ENCODE peak calls at places on chromosomes 1 and 21, in seven cellular contexts. F is DMS153, M is mesenteric fat pad, R is dermis microvascular lymphatic vessel endothelial cell, X is NCI-H526 treated with DMSO at 0.1 percent for 48 hours, A is T-helper 2 cell, D is Panc1. Y is an unnamed sample.

GRCh38 chr1:157646144-157646543 is 48.3 kb upstream of the FCRL4 start:
- DNase-seq in F (no peak), A (no peak), D (no peak), M (no peak), R (no peak), X (no peak), Y (no peak)

GRCh38 chr1:53331446-53332187 is 3.7 kb upstream of the LRP8 start:
- DNase-seq in M (peak), D (no peak), A (no peak), F (no peak), R (no peak), X (no peak), Y (no peak)

GRCh38 chr1:77316006-77316405 is 34.2 kb downstream of the AK5 start:
- DNase-seq in X (no peak), M (no peak), F (no peak), A (no peak), R (no peak), D (no peak), Y (no peak)

GRCh38 chr1:109201123-109201703 is 12.5 kb upstream of the SARS1 start:
- DNase-seq in F (no peak), A (peak), R (peak), X (peak), D (no peak), M (no peak), Y (peak)

GRCh38 chr1:223009421-223009820 is 133.6 kb downstream of the TLR5 start:
- DNase-seq in R (no peak), X (no peak), M (no peak), D (no peak), F (no peak), A (no peak), Y (no peak)

GRCh38 chr1:87644033-87644432 is 315.4 kb downstream of the LMO4 start:
- DNase-seq in X (no peak), A (no peak), M (no peak), D (no peak), R (no peak), F (no peak), Y (no peak)

GRCh38 chr1:226526801-226527595 is 21.6 kb upstream of the STUM start:
- DNase-seq in A (no peak), X (no peak), D (no peak), M (peak), R (peak), F (peak), Y (peak)

GRCh38 chr1:18539171-18539570 is 58.4 kb downstream of the KLHDC7A start:
- DNase-seq in A (no peak), M (peak), D (no peak), F (no peak), X (no peak), R (no peak), Y (no peak)

GRCh38 chr21:20249401-20249800 is 748.8 kb upstream of the NCAM2 start:
- DNase-seq in A (no peak), X (no peak), R (no peak), M (no peak), F (no peak), D (no peak), Y (no peak)

GRCh38 chr21:42757826-42758655 is 104.6 kb downstream of the PDE9A start:
- DNase-seq in D (no peak), F (no peak), M (no peak), A (no peak), R (no peak), X (no peak), Y (no peak)

GRCh38 chr21:14262039-14262438 is 46.1 kb downstream of the RBM11 start:
- DNase-seq in F (no peak), A (no peak), D (no peak), M (no peak), R (no peak), X (no peak), Y (no peak)

GRCh38 chr1:7379445-7379971 is 391.6 kb upstream of the VAMP3 start:
- DNase-seq in M (peak), X (peak), R (peak), D (no peak), F (peak), A (no peak), Y (no peak)

GRCh38 chr21:38244885-38245869 is 11.6 kb upstream of the KCNJ15 start:
- DNase-seq in D (no peak), A (peak), F (no peak), X (no peak), R (peak), M (no peak), Y (no peak)

GRCh38 chr1:19311503-19311930 is 427 bp downstream of the AKR7A2 start:
- DNase-seq in D (no peak), A (no peak), M (no peak), X (no peak), R (no peak), F (no peak), Y (peak)

GRCh38 chr1:158506369-158506987 is 34.5 kb downstream of the OR10R2 start:
- DNase-seq in M (no peak), F (peak), R (peak), X (no peak), D (no peak), A (peak), Y (peak)

GRCh38 chr1:216055004-216055403 is 368.2 kb downstream of the USH2A start:
- DNase-seq in X (no peak), R (no peak), A (no peak), M (no peak), F (no peak), D (no peak), Y (no peak)

GRCh38 chr21:46295177-46295711 is 9.1 kb downstream of the YBEY start:
- DNase-seq in D (no peak), R (no peak), M (no peak), A (no peak), X (no peak), F (no peak), Y (peak)

GRCh38 chr1:53530550-53530949 is 71.4 kb downstream of the DMRTB1 start:
- DNase-seq in D (no peak), M (no peak), X (no peak), F (no peak), A (no peak), R (no peak), Y (no peak)

GRCh38 chr1:57300186-57300585 is 123.7 kb downstream of the DAB1 start:
- DNase-seq in X (no peak), F (no peak), M (no peak), A (no peak), D (no peak), R (no peak), Y (no peak)

GRCh38 chr21:33099131-33099530 is 29.2 kb downstream of the OLIG1 start:
- DNase-seq in R (no peak), D (no peak), A (no peak), X (no peak), F (no peak), M (no peak), Y (no peak)

GRCh38 chr1:94522304-94522703 is 19.3 kb downstream of the F3 start:
- DNase-seq in F (peak), R (peak), M (no peak), D (no peak), A (peak), X (no peak), Y (no peak)

GRCh38 chr1:156750932-156751723 is at the start of gene HDGF:
- DNase-seq in A (peak), D (no peak), R (peak), M (no peak), X (no peak), F (no peak), Y (peak)

GRCh38 chr1:39317910-39318633 is 113.6 kb downstream of the MACF1 start:
- DNase-seq in D (no peak), X (no peak), R (peak), F (peak), M (no peak), A (no peak), Y (no peak)

Y was measured in HEK293T.